ENCODE peak calls at places on chromosomes 6 and 20, in ten cellular contexts. X is AG10803, R is mucosa of descending colon, B is lung, M is lower lobe of right lung, E is psoas muscle, Q is fibroblast of mammary gland, V is OCI-LY7, W is gastrocnemius medialis, Y is cardiac muscle cell. N is an unnamed sample.

GRCh38 chr6:1043458-1043836 is 268.5 kb upstream of the FOXQ1 start:
- DNase-seq in V (no peak), Q (no peak), R (no peak), M (no peak), B (no peak), X (peak; percentile 89), E (no peak), W (no peak), Y (no peak), N (no peak)

GRCh38 chr6:23533954-23534725 is 591.9 kb upstream of the NRSN1 start:
- DNase-seq in E (no peak), X (no peak), Y (peak; percentile 44), R (no peak), V (no peak), B (no peak), M (no peak), W (no peak), Q (peak; percentile 69), N (no peak)

GRCh38 chr6:141969201-141969600 is 163.5 kb upstream of the GJE1 start:
- DNase-seq in V (no peak), B (no peak), R (no peak), X (no peak), M (no peak), W (no peak), E (no peak), Y (no peak), Q (peak; percentile 60), N (no peak)

GRCh38 chr6:1552296-1552761 is 57.4 kb upstream of the FOXC1 start:
- DNase-seq in X (peak; percentile 51), Y (peak; percentile 47), E (no peak), V (peak; percentile 4), Q (peak; percentile 69), R (no peak), M (no peak), B (no peak), W (peak; percentile 67), N (no peak)

GRCh38 chr6:29992792-29993191 is 50.5 kb downstream of the HLA-A start:
- DNase-seq in Y (no peak), B (no peak), W (no peak), E (no peak), R (no peak), X (peak; percentile 36), V (no peak), M (no peak), Q (peak; percentile 83), N (no peak)

GRCh38 chr6:149686230-149686629 is 31.7 kb downstream of the LATS1 start:
- DNase-seq in Y (no peak), B (no peak), E (no peak), R (no peak), X (no peak), M (no peak), Q (no peak), W (peak; percentile 17), V (no peak), N (no peak)

GRCh38 chr6:18207438-18207837 is 52.2 kb downstream of the KDM1B start:
- DNase-seq in Y (no peak), W (no peak), R (no peak), B (no peak), X (no peak), V (no peak), E (no peak), Q (no peak), M (no peak), N (no peak)

GRCh38 chr6:17831135-17831534 is 124.4 kb upstream of the NUP153 start:
- DNase-seq in Q (peak; percentile 74), R (no peak), Y (peak; percentile 73), V (no peak), E (no peak), W (no peak), X (peak; percentile 90), M (no peak), B (no peak), N (no peak)

GRCh38 chr6:9086331-9086730 is 651.0 kb upstream of the SLC35B3 start:
- DNase-seq in W (no peak), Y (no peak), B (no peak), R (no peak), X (peak; percentile 38), M (no peak), Q (no peak), V (no peak), E (no peak), N (no peak)

GRCh38 chr20:18801516-18801915 is 12.1 kb upstream of the SCP2D1 start:
- DNase-seq in X (no peak), V (no peak), Q (no peak), M (no peak), W (no peak), E (no peak), R (no peak), B (no peak), Y (no peak), N (no peak)

GRCh38 chr6:35484921-35485392 is 11.9 kb downstream of the TEAD3 start:
- DNase-seq in R (no peak), M (no peak), V (no peak), W (no peak), B (no peak), Y (no peak), Q (peak; percentile 51), E (peak; percentile 38), X (peak; percentile 20), N (no peak)

GRCh38 chr20:58713801-58714339 is 21.3 kb downstream of the NPEPL1 start:
- DNase-seq in X (no peak), E (no peak), R (peak; percentile 40), Y (no peak), W (no peak), Q (no peak), B (peak; percentile 18), V (no peak), M (no peak), N (no peak)

GRCh38 chr20:20373046-20373706 is 5.3 kb downstream of the INSM1 start:
- DNase-seq in Y (peak; percentile 36), W (no peak), Q (peak; percentile 59), X (peak; percentile 85), M (no peak), V (no peak), E (no peak), B (no peak), R (no peak), N (no peak)

GRCh38 chr6:162684961-162685360 is 42.6 kb downstream of the PRKN start:
- DNase-seq in R (no peak), M (no peak), E (no peak), X (no peak), V (no peak), Y (no peak), Q (peak; percentile 56), B (no peak), W (no peak), N (no peak)

GRCh38 chr6:54694928-54695532 is 151.5 kb upstream of the FAM83B start:
- DNase-seq in R (no peak), W (no peak), E (no peak), M (no peak), Y (no peak), X (no peak), V (no peak), B (no peak), Q (no peak), N (no peak)

GRCh38 chr6:54698974-54699373 is 147.6 kb upstream of the FAM83B start:
- DNase-seq in R (no peak), Q (no peak), B (no peak), V (no peak), Y (no peak), W (no peak), X (no peak), E (no peak), M (no peak), N (no peak)

GRCh38 chr6:54700158-54700557 is 146.4 kb upstream of the FAM83B start:
- DNase-seq in V (no peak), X (no peak), Y (no peak), W (no peak), R (no peak), B (no peak), M (no peak), Q (no peak), E (no peak), N (no peak)

GRCh38 chr6:54695815-54696214 is 150.8 kb upstream of the FAM83B start:
- DNase-seq in M (no peak), V (no peak), E (no peak), B (no peak), Q (no peak), W (no peak), R (no peak), X (no peak), Y (no peak), N (no peak)

GRCh38 chr6:54697423-54697822 is 149.1 kb upstream of the FAM83B start:
- DNase-seq in V (no peak), X (peak; percentile 50), R (no peak), Y (peak; percentile 23), W (no peak), E (no peak), B (no peak), Q (peak; percentile 19), M (no peak), N (peak; percentile 6)
- TF ChIP-seq CTCF in V (no peak), X (peak; percentile 64), R (no peak), Y (peak; percentile 16), W (no peak), E (no peak), B (no peak), Q (peak; percentile 22), M (no peak), N (peak; percentile 59)

GRCh38 chr6:37607949-37608348 is 89.7 kb downstream of the MDGA1 start:
- DNase-seq in X (peak; percentile 34), B (no peak), W (no peak), Y (peak; percentile 67), Q (peak; percentile 22), R (no peak), E (no peak), M (no peak), V (no peak), N (peak; percentile 15)
- TF ChIP-seq CTCF in X (peak; percentile 58), B (no peak), W (no peak), Y (peak; percentile 67), Q (peak; percentile 61), R (no peak), E (no peak), M (no peak), V (peak; percentile 69), N (peak; percentile 73)

DNA sequence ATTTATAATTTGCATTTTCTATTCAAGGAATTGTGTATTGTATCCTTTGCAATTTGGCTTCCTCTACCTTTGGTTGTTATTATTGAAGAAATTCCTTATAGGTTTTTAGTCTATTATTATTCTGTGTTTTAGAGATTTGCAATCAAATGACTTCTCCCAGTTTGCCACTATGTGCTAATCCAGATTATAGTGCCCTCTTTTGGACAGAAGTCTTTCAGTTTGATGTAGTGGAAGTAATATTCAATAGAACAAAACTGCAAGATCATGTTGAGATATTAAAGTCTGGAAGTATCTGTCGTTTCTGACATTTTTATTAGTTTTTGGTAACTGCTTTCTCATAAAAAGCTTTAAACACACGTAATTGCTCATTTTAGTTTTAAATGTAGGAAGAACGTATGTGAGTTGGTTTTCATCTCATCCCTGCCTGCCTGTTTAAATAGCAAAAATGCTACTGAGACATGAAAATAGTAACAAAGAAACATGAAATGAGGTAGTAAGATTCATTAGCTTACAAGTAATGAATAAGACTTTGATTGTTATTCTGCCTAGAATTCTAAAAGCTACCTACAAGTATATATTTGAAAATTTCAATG is 72.8 kb downstream of the RTN4IP1 start:
- DNase-seq in M (no peak), V (peak; percentile 56), Q (peak; percentile 54), Y (peak; percentile 54), B (no peak), E (no peak), R (no peak), W (no peak), X (peak; percentile 40), N (no peak)
- TF ChIP-seq CTCF in M (peak; percentile 35), V (peak; percentile 91), Q (peak; percentile 43), Y (peak; percentile 43), B (no peak), E (peak; percentile 15), R (no peak), W (no peak), X (peak; percentile 53), N (peak; percentile 52)

GRCh38 chr6:161409353-161409752 is 135.5 kb upstream of the AGPAT4 start:
- DNase-seq in M (no peak), B (no peak), V (no peak), Q (no peak), E (no peak), X (peak; percentile 27), W (no peak), R (no peak), Y (no peak), N (no peak)
- TF ChIP-seq CTCF in M (no peak), B (no peak), V (no peak), Q (no peak), E (no peak), X (no peak), W (no peak), R (no peak), Y (no peak), N (no peak)